ENCODE peak calls at places on chromosomes 16 and 17, in five cellular contexts. R is K562, A is H1, E is HepG2, Q is GM12878. S is an unnamed sample. For H3K9me3, the result is how much of the 10 kb centered on the place peaks cover.

GRCh38 chr17:77649717-77650211 is 308.7 kb upstream of the TNRC6C start:
- DNase-seq in R (peak), A (no peak), E (no peak), Q (no peak), S (peak)

GRCh38 chr17:48715496-48716399 is 6.6 kb downstream of the PRAC1 start:
- DNase-seq in R (no peak), A (no peak), E (peak), Q (no peak), S (no peak)

GRCh38 chr17:81349397-81350319 is 45.6 kb upstream of the BAHCC1 start:
- DNase-seq in R (peak), A (no peak), E (peak), Q (no peak), S (peak)

GRCh38 chr16:83701494-83701893 is 106.3 kb upstream of the HSBP1 start:
- DNase-seq in R (peak), A (no peak), E (peak), Q (no peak), S (no peak)

GRCh38 chr16:89491238-89491869 is 993 bp upstream of the ANKRD11 start:
- DNase-seq in R (no peak), A (no peak), E (peak), Q (no peak), S (no peak)

GRCh38 chr17:79581306-79581932 is 29.4 kb downstream of the RBFOX3 start:
- DNase-seq in R (no peak), A (no peak), E (no peak), Q (no peak), S (no peak)

GRCh38 chr17:80832266-80832676 is 159.4 kb upstream of the CHMP6 start:
- DNase-seq in R (peak), A (no peak), E (no peak), Q (no peak), S (no peak)

GRCh38 chr16:46826618-46827017 is 4.4 kb downstream of the C16orf87 start:
- DNase-seq in R (no peak), A (no peak), E (no peak), Q (no peak), S (no peak)

GRCh38 chr17:37506678-37507077 is 17.0 kb downstream of the DUSP14 start:
- DNase-seq in R (peak), A (peak), E (peak), Q (no peak), S (peak)

GRCh38 chr16:85759136-85759535 is 8.2 kb upstream of the C16orf74 start:
- DNase-seq in R (no peak), A (no peak), E (no peak), Q (no peak), S (no peak)

GRCh38 chr16:71540-72341 is 690 bp downstream of the RHBDF1 start:
- DNase-seq in R (peak), A (no peak), E (peak), Q (no peak), S (peak)

GRCh38 chr17:56973520-56973919 is 4.4 kb upstream of the SCPEP1 start:
- DNase-seq in R (no peak), A (no peak), E (no peak), Q (no peak), S (no peak)

GRCh38 chr16:57858635-57859034 is 56.3 kb upstream of the KIFC3 start:
- DNase-seq in R (no peak), A (no peak), E (no peak), Q (no peak), S (no peak)

DNA sequence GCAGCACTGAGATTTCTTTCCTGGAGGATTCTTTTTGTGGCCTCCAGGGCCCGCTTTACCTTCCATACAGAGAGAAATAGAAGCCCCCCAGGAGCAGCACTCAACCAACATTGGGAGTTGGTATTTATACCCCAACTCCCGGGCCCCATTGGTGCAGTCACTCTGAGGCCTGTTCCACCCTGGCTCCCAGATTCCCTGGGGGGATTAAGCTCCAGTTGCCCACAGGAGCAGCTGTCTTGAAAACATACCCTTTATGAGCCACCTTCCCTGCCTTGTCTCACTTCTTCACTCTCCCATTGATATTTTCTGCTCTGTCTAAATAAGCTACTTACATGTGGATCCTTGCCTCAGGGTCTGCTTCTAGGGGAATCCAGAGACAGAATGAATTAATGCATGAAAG is 167.8 kb downstream of the KATNIP start:
- DNase-seq in R (no peak), A (no peak), E (no peak), Q (no peak), S (no peak)
- TF ChIP-seq ATF3 in R (no peak), A (no peak), E (no peak), Q (no peak), S (no peak)

DNA sequence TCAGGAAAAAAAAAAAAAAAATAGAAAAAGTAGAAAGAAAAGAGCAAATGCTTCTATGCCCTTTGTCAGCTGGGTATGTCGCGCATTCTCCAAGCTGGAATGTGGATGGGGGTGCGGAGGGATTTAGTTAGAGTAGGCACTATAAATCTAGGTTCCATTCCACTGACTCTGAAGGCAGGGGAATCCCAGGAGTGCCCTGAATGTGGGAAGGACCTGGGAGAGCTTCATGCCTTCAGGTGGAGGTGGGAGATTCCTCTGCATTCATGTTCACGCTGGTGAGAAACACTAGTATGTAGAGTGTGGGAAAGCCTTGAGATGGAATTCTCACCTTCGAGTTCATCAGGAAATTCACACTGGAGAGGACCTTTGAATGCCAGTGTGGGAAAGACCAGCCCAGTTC is 12.4 kb downstream of the ZNF232 start:
- DNase-seq in R (no peak), A (no peak), E (no peak), Q (no peak), S (no peak)
- H3K9me3 ChIP-seq in R (under half), A (under half), E (under half), Q (under half), S (under half)

DNA sequence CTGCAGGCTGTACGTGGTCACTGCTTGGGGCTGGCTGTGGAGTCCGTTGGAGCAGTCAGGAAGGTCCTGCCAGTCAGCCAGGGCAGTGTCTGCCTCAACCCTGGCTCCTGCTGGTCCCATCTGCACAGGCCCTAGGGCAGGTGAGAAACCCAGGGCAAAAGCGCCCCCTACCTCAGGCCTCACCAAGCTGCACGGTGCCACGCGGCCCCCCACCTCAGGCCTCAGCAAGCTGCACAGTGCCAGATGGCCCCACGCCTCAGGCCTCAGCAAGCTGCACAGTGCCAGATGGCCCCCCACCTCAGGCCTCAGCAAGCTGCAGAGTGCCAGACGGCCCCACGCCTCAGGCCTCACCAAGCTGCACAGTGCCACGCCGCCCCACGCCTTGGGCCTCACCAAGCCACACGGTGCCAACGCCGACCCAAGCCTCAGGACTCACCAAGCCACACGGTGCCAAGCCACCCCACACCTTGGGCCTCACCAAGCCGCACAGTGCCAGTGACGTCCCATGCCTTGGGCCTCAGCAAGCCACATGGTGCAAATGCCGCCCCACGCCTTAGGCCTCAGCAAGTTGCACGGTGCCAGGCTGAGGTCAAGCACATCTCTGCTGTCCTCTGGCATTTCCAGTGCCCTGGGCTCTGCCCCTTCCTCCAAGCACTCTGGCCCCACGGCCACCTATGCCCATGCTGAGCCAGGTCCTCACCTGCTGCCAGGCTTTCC is 5.5 kb downstream of the TMEM204 start:
- DNase-seq in R (no peak), A (no peak), E (no peak), Q (no peak), S (no peak)
- TF ChIP-seq ATF3 in R (no peak), A (no peak), E (no peak), Q (no peak), S (no peak)

GRCh38 chr16:71448274-71448866 is 6.5 kb upstream of the TLE7 start:
- DNase-seq in R (no peak), A (no peak), E (no peak), Q (no peak), S (no peak)
- H3K9me3 ChIP-seq in R (under half), A (half or more), E (under half), Q (under half), S (under half)